ENCODE peak calls at places on chromosome 18, in eight cellular contexts. B is astrocyte, S is psoas muscle, Y is MM.1S, Q is GM12878, Z is transverse colon, U is left lung, H is astrocyte of the spinal cord. V is an unnamed sample.

GRCh38 chr18:78727877-78728276 is 251.7 kb upstream of the SALL3 start:
- DNase-seq in B (no peak), S (no peak), Y (no peak), Q (no peak), Z (no peak), U (peak), H (no peak), V (no peak)

GRCh38 chr18:49743296-49743567 is 70.1 kb downstream of the ACAA2 start:
- DNase-seq in B (no peak), S (no peak), Y (no peak), Q (no peak), Z (no peak), U (no peak), H (no peak), V (no peak)

GRCh38 chr18:59008302-59008974 is 131.2 kb upstream of the SEC11C start:
- DNase-seq in B (peak), S (no peak), Y (no peak), Q (no peak), Z (no peak), U (no peak), H (peak), V (no peak)

GRCh38 chr18:51266736-51267135 is 69.3 kb upstream of the MEX3C start:
- DNase-seq in B (no peak), S (no peak), Y (no peak), Q (no peak), Z (no peak), U (no peak), H (no peak), V (no peak)

GRCh38 chr18:26919656-26920055 is 54.1 kb upstream of the AQP4 start:
- DNase-seq in B (no peak), S (no peak), Y (no peak), Q (no peak), Z (no peak), U (no peak), H (peak), V (no peak)

GRCh38 chr18:26708814-26709717 is 156.4 kb downstream of the AQP4 start:
- DNase-seq in B (no peak), S (no peak), Y (no peak), Q (no peak), Z (no peak), U (no peak), H (no peak), V (no peak)

GRCh38 chr18:43932140-43932539 is 654.9 kb upstream of the SYT4 start:
- DNase-seq in B (peak), S (no peak), Y (no peak), Q (no peak), Z (no peak), U (no peak), H (peak), V (no peak)

GRCh38 chr18:35786359-35787042 is 186.0 kb upstream of the RMP24 start:
- DNase-seq in B (no peak), S (no peak), Y (no peak), Q (peak), Z (no peak), U (no peak), H (no peak), V (no peak)

GRCh38 chr18:45014047-45014501 is 333.4 kb downstream of the SETBP1 start:
- DNase-seq in B (peak), S (peak), Y (no peak), Q (no peak), Z (no peak), U (no peak), H (peak), V (peak)

GRCh38 chr18:50074404-50074803 is 120.5 kb downstream of the MYO5B start:
- DNase-seq in B (no peak), S (no peak), Y (no peak), Q (no peak), Z (no peak), U (no peak), H (no peak), V (no peak)

GRCh38 chr18:72762505-72763122 is 105.2 kb downstream of the NETO1 start:
- DNase-seq in B (peak), S (no peak), Y (peak), Q (peak), Z (no peak), U (no peak), H (peak), V (peak)

GRCh38 chr18:78448106-78448505 is 531.5 kb upstream of the SALL3 start:
- DNase-seq in B (no peak), S (no peak), Y (no peak), Q (no peak), Z (no peak), U (no peak), H (no peak), V (no peak)

DNA sequence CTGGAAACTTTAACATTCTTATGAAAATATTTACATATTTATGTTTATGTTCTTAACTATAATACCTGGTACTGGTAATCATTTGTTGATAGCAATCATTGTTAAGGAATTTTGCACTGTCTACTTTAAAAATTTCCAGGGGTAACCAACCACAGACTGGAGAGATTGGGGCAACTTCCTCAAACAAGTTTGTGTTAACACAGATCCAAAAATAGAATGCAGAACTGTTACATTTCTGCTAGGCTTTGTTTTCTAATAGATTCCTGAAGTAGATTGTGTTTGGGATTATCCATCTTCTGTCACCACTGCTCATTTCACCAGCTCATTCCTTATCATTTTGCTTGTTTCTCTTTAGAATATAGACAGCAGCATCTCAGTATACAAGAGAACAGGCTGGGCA is 23.7 kb downstream of the RNF125 start:
- DNase-seq in B (no peak), S (no peak), Y (no peak), Q (no peak), Z (no peak), U (no peak), H (no peak), V (no peak)
- H3K4me3 ChIP-seq in B (no peak), S (no peak), Y (no peak), Q (no peak), Z (no peak), U (no peak), H (no peak), V (no peak)

GRCh38 chr18:22168360-22168921 is 948 bp upstream of the GATA6 start:
- DNase-seq in B (no peak), S (no peak), Y (no peak), Q (no peak), Z (peak), U (no peak), H (no peak), V (no peak)
- TF ChIP-seq CTCF in B (no peak), S (no peak), Y (no peak), Q (no peak), Z (peak), U (no peak), H (no peak), V (no peak)

DNA sequence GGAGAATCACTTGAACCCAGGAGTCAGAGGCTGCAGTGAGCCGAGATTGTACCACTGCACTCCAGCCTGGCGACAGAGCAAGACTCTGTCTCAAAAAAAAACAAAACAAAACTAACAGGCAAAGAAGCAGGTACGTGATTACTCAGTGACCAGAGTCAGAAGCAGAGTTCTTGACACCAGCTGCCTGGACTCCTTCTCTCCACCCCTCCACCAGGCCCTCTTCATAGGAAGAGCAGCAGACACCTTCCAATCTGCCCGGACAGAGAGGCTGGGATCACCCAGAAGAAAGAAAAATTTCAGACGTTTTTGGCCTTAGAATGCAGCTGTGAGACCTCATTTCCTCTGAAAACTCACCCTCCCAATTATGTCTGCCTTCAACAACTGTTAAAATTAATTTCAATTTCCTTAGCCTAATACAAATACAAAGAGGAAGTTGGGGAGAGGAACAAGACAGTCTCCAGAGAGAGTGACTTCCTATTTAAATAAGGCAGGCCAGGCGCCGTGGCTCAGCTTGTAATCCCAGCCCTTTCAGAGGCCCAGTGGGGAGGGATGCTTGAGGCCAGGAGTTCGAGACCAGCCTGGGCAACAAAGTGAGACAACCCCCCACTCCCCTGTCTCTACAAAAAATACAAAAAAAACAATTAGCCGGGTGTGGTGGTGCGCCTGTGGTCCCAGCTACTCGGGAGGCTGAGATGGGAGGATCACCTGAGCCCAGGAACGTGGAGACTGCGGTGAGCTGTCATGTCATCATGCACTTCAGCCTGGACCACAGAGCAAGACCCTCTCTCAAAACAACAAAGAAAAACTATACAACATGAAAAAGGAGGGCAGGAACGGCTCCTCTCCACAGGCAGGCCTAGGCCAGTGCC is 1.6 kb downstream of the SLC66A2 start:
- DNase-seq in B (no peak), S (no peak), Y (no peak), Q (no peak), Z (peak), U (peak), H (no peak), V (no peak)
- H3K4me3 ChIP-seq in B (peak), S (peak), Y (no peak), Q (peak), Z (peak), U (peak), H (peak), V (peak)

DNA sequence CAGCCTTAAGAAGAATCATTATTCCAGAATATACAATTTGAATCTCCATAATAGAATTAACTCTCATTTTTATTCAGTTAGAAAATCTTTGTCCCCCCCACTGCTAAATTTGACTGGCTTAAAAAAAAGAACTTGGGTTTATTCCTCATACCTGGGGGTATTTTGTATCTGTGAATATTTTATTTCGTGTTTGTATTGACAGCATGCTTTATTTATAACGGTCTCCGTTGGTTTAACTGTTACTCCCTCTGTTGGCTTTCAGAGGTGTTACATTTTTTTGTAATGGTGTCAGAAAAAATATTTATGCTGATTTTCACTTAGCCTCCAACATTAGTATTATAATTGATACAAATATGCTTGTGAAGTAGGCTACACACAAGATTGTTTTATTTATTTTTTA is 109.1 kb downstream of the HAUS1 start:
- DNase-seq in B (no peak), S (no peak), Y (peak), Q (no peak), Z (no peak), U (no peak), H (no peak), V (no peak)
- TF ChIP-seq CTCF in B (peak), S (peak), Y (peak), Q (peak), Z (peak), U (no peak), H (peak), V (peak)

DNA sequence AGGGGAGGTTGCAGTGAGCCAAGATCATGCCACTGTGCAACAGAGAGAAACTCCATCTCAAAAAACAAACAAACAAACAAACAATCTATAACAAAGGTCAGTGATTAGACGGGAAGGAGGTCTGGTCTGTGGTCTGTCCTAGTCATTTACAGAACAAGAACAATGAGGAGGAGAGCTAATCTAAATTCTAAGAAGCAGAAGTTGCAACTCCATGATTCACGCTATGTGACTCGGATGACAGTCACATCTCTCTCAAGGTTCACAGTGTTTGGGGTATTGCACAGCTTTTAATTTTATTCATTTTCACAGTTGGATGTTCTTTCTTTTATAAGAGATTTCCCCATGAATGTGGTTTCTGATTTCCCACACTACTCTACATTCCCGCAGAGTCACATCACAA is 218.7 kb upstream of the PIEZO2 start:
- DNase-seq in B (no peak), S (no peak), Y (no peak), Q (peak), Z (no peak), U (no peak), H (no peak), V (no peak)
- H3K4me3 ChIP-seq in B (no peak), S (no peak), Y (no peak), Q (no peak), Z (no peak), U (no peak), H (no peak), V (no peak)

GRCh38 chr18:7876354-7876753 is 309.2 kb downstream of the PTPRM start:
- DNase-seq in B (no peak), S (no peak), Y (no peak), Q (no peak), Z (no peak), U (no peak), H (no peak), V (no peak)

GRCh38 chr18:7873316-7873715 is 306.2 kb downstream of the PTPRM start:
- DNase-seq in B (no peak), S (no peak), Y (no peak), Q (no peak), Z (no peak), U (no peak), H (no peak), V (no peak)

GRCh38 chr18:7870855-7871254 is 303.7 kb downstream of the PTPRM start:
- DNase-seq in B (no peak), S (no peak), Y (no peak), Q (no peak), Z (no peak), U (no peak), H (peak), V (peak)

GRCh38 chr18:7871560-7872456 is 304.7 kb downstream of the PTPRM start:
- DNase-seq in B (no peak), S (no peak), Y (no peak), Q (no peak), Z (no peak), U (no peak), H (no peak), V (no peak)

DNA sequence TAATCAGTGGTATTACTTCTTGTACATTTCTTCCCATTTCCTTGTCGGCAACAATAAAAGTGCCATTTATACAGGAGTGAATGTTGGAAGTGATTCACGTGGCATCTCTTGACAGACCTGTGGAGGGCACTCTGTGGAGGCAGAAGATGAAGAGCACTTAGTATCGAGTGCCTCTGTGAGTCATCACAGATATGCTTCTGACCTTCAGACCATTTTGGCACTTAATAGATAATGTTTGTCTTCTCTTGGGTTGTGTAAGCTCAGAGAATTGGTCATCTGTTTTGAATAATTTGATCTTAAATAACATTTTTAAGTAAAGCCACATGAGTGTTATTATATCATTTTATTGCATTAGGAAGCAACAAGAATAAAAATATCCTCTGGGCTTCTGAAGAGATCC is 305.5 kb downstream of the PTPRM start:
- DNase-seq in B (peak), S (no peak), Y (no peak), Q (no peak), Z (no peak), U (no peak), H (peak), V (no peak)
- TF ChIP-seq CTCF in B (no peak), S (peak), Y (no peak), Q (peak), Z (no peak), U (no peak), H (peak), V (peak)